ENCODE peak calls at places on chromosomes 12 and 14, in ten cellular contexts. Z is fibroblast of lung, K is HCT116, D is A549, W is HepG2, R is neural progenitor cell, U is IMR-90, E is astrocyte, F is MM.1S, N is endothelial cell of umbilical vein. S is an unnamed sample.

GRCh38 chr12:54369597-54370217 is 5.4 kb upstream of the GPR84 start:
- DNase-seq in W (no peak), D (no peak), N (no peak), K (no peak), R (no peak), U (no peak), Z (no peak), F (no peak), E (no peak), S (no peak)

GRCh38 chr12:103589517-103589916 is 2.4 kb downstream of the STAB2 start:
- DNase-seq in R (no peak), D (no peak), F (peak; percentile 48), Z (no peak), K (no peak), U (no peak), E (no peak), N (no peak), W (no peak), S (no peak)

GRCh38 chr12:29343022-29343799 is 37.8 kb downstream of the ERGIC2 start:
- DNase-seq in F (no peak), U (peak; percentile 3), R (no peak), N (no peak), Z (no peak), K (no peak), W (no peak), E (no peak), D (no peak), S (no peak)

GRCh38 chr12:30754383-30754749 is 385 bp downstream of the CAPRIN2 start:
- DNase-seq in D (peak; percentile 15), N (no peak), R (no peak), U (no peak), K (no peak), E (peak; percentile 5), F (no peak), W (no peak), Z (no peak), S (no peak)

GRCh38 chr12:122963928-122964240 is 2.4 kb downstream of the ABCB9 start:
- DNase-seq in N (no peak), U (peak; percentile 59), F (no peak), W (no peak), E (peak; percentile 44), K (no peak), Z (peak; percentile 36), R (no peak), D (no peak), S (no peak)

GRCh38 chr12:2359725-2360629 is 307.2 kb downstream of the CACNA1C start:
- DNase-seq in R (no peak), N (no peak), F (no peak), W (no peak), K (no peak), E (no peak), U (no peak), D (no peak), Z (no peak), S (no peak)

GRCh38 chr12:6899837-6900519 is 4.6 kb upstream of the LRRC23 start:
- DNase-seq in Z (peak; percentile 61), E (peak; percentile 75), F (no peak), U (peak; percentile 38), R (no peak), D (no peak), W (peak; percentile 78), K (no peak), N (peak; percentile 78), S (no peak)

GRCh38 chr12:39064712-39065111 is 159.3 kb upstream of the CPNE8 start:
- DNase-seq in K (no peak), N (no peak), D (no peak), E (no peak), R (no peak), Z (no peak), U (no peak), W (no peak), F (no peak), S (peak; percentile 7)

GRCh38 chr12:21775130-21775920 is 819 bp upstream of the KCNJ8 start:
- DNase-seq in N (no peak), K (no peak), Z (peak; percentile 11), R (no peak), E (no peak), W (no peak), F (no peak), D (no peak), U (no peak), S (no peak)

GRCh38 chr12:21773799-21774198 is 707 bp downstream of the KCNJ8 start:
- DNase-seq in F (no peak), Z (peak; percentile 14), U (peak; percentile 12), W (no peak), N (no peak), E (no peak), R (peak; percentile 15), K (no peak), D (no peak), S (no peak)

GRCh38 chr12:21771311-21771710 is 3.2 kb downstream of the KCNJ8 start:
- DNase-seq in D (no peak), U (peak; percentile 74), R (no peak), F (no peak), Z (no peak), E (peak; percentile 42), K (no peak), N (no peak), W (no peak), S (no peak)

GRCh38 chr12:21774358-21775129 is at the start of gene KCNJ8:
- DNase-seq in F (peak; percentile 16), N (no peak), E (peak; percentile 31), Z (peak; percentile 41), W (no peak), U (peak; percentile 50), D (peak; percentile 12), R (peak; percentile 81), K (no peak), S (peak; percentile 62)

DNA sequence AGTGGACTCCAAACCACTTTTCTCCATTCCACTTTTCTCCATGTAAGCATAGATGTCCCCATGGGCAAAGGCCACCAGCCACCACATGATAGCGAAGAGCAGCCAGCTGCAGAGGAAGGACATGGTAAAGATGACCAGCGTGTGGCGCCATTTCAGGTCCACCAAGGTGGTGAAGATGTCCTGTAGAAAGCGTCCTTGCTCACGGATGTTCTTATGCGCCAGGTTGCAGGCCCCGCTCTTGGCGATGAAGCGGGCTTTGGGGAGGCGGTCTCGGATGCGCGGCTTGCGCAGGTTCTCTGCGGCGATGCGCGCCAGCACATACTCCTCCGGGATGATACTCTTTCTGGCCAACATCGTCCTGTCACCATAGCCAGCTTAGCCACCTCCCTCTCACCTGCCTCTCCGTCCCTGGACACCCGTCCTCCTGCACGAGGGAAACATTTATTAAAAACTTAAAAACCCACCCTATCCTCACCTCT is 1.2 kb downstream of the KCNJ8 start:
- DNase-seq in U (peak; percentile 23), D (no peak), Z (peak; percentile 31), R (peak; percentile 73), W (no peak), F (no peak), E (peak; percentile 5), K (peak; percentile 3), N (no peak), S (peak; percentile 76)
- TF ChIP-seq CTCF in U (peak; percentile 26), D (peak; percentile 19), Z (peak; percentile 24), R (peak; percentile 59), W (peak; percentile 51), F (no peak), E (peak; percentile 24), K (peak; percentile 61), N (no peak), S (peak; percentile 54)

DNA sequence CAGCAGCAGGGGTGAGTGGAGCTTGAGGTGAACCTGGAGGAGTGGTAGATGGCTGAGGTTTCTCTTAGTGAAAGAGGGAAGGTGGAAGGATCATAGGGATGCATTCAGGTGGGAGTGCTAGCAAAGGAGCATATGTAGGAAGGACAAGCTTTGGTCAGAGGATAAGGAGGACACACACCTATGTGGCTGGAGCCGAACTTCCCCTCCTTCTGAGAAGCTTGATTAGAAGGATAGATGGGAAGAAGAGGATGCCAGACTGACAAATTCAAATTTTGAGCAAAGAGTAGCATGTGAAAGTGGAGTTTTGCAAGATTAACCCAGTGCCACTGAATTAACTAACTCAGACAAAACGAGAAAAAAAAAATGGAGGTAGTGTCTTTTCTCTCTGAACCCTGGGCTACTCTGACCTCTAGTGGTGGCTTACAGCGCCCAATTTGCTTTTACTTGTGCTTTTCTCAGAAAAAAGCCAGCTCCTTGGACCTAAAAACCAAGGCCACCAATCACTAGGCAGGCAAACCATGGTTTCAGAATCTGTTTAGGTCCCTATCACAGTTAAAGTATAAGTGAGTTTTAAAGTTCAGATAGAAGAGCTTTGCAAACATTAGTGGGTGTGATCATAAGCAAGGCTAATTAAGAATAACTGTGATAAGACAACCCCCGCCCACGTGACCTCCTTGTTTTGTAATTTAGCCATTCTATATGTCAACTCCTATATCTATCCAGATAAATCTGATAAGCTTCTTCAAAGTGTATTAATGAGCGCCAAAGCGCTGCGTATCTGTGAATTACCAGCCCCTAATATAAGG is 15.5 kb downstream of the EMP1 start:
- DNase-seq in U (peak; percentile 71), R (peak; percentile 83), K (peak; percentile 53), E (peak; percentile 48), W (peak; percentile 47), N (peak; percentile 70), D (peak; percentile 70), F (peak; percentile 83), Z (peak; percentile 79), S (peak; percentile 83)
- H3K4me2 ChIP-seq in U (peak overlapping the region; percentile 10), R (no peak overlapping the region), K (peak overlapping the region; percentile 68), E (peak overlapping the region; percentile 68), W (peak overlapping the region; percentile 63), N (peak overlapping the region; percentile 24), D (peak overlapping the region; percentile 61), F (peak overlapping the region; percentile 30), Z (peak overlapping the region; percentile 34), S (peak overlapping the region; percentile 38)

DNA sequence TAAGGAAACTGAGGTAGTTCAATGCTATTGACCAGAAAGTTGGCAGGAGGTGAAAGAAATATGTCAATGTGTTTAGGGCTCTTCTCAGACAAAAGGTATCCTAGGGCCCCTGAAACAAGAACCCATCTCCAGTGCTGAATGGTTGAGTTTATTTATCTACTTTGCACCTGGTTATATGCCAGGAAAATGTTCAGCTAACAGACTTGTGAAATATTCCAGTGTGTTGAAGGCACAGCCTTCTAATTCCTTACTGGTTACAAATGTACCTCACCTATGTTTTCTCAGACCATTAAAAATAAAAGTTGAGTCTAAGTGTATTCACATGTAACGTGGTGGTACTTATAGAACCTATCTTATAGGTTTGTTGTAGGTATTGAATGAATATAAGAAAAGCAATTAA is 511.7 kb upstream of the SEL1L start:
- DNase-seq in E (no peak), K (no peak), U (no peak), Z (no peak), R (no peak), F (no peak), D (no peak), N (no peak), W (no peak), S (no peak)
- H3K27ac ChIP-seq in E (no peak overlapping the region), K (no peak overlapping the region), U (no peak overlapping the region), Z (no peak overlapping the region), R (no peak overlapping the region), F (no peak overlapping the region), D (no peak overlapping the region), N (no peak overlapping the region), W (no peak overlapping the region), S (no peak overlapping the region)

DNA sequence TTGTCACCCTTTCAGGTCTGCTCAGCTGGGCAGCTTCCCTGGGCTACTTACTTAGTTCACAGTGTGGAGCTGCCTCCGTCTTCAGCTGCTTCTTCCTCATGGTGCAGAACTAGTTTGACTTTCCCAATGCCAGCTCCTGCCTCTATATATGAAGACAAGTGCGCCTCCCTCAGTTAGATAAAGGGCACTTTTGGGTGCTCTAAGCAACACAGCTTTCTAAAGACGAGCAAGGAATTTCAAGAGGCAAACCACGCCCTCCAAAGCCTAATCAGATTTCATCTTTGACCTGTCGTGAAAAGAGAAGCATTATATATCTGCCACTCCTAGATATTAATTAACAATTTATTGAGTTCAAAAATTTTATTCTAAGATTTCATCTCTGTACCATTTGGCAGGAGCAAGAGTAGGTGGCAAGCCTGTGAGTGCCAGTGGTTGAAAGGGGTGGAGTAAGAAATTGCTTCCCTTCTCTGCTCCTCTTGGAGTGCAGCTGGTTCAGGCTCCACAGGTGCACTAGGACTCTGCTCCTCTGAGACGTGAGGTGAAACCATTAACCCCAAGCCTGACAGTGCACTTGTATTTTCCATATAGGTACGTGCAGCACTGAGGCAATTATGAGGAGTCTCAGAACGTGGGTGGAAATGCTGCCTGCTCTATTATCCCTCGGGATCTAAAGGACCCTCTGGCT is 2.1 kb upstream of the SLC11A2 start:
- DNase-seq in W (peak; percentile 70), D (peak; percentile 36), F (peak; percentile 57), U (peak; percentile 33), E (no peak), K (no peak), N (peak; percentile 27), R (peak; percentile 69), Z (peak; percentile 61), S (peak; percentile 75)
- TF ChIP-seq CTCF in W (peak; percentile 78), D (peak; percentile 54), F (peak; percentile 46), U (peak; percentile 43), E (peak; percentile 17), K (peak; percentile 60), N (no peak), R (peak; percentile 53), Z (no peak), S (peak; percentile 49)